ENCODE peak calls at places on chromosomes 4 and X, in five cellular contexts. B, J, A, Z and I are unnamed samples. For H3K27me3, the result is how much of the 10 kb centered on the place peaks cover.

GRCh38 chrX:153922932-153923857 is 2.9 kb downstream of the ARHGAP4 start:
- DNase-seq in A (no peak), B (peak), J (peak), Z (peak), I (peak)

GRCh38 chr4:88284378-88285234 is at the start of gene PPM1K:
- DNase-seq in Z (peak), J (peak), B (peak), A (peak), I (peak)

GRCh38 chrX:151870603-151871002 is 42.1 kb upstream of the MAGEA4 start:
- DNase-seq in A (no peak), B (no peak), J (no peak), Z (no peak), I (peak)

GRCh38 chr4:179195887-179196286 is 1753.7 kb upstream of the AGA start:
- DNase-seq in Z (no peak), A (no peak), J (no peak), B (no peak), I (no peak)

GRCh38 chr4:184280591-184281071 is 63.0 kb upstream of the ENPP6 start:
- DNase-seq in A (no peak), J (no peak), Z (no peak), B (no peak), I (no peak)

GRCh38 chr4:108492816-108493595 is 127.4 kb upstream of the RPL34 start:
- DNase-seq in Z (no peak), A (peak), B (no peak), J (no peak), I (peak)

GRCh38 chr4:171721937-171722336 is 91.3 kb upstream of the GALNTL6 start:
- DNase-seq in B (no peak), A (no peak), J (no peak), Z (no peak), I (no peak)

GRCh38 chrX:137569470-137569891 is 3.6 kb downstream of the ZIC3 start:
- DNase-seq in B (no peak), A (no peak), J (no peak), Z (no peak), I (no peak)

GRCh38 chr4:184785813-184786212 is 40.0 kb downstream of the ACSL1 start:
- DNase-seq in A (no peak), B (no peak), J (no peak), Z (no peak), I (no peak)

GRCh38 chr4:144338148-144338547 is 197.6 kb upstream of the GYPA start:
- DNase-seq in B (no peak), A (no peak), J (no peak), Z (no peak), I (no peak)

GRCh38 chrX:17828156-17828555 is 32.9 kb downstream of the RAI2 start:
- DNase-seq in Z (no peak), A (no peak), J (no peak), B (no peak), I (no peak)

GRCh38 chr4:2842667-2843022 is 999 bp upstream of the ADD1 start:
- DNase-seq in A (no peak), Z (no peak), J (no peak), B (no peak), I (no peak)

GRCh38 chr4:88583643-88584470 is 8.4 kb upstream of the HERC3 start:
- DNase-seq in J (no peak), B (no peak), A (no peak), Z (no peak), I (no peak)

GRCh38 chr4:183738961-183739360 is 79.9 kb downstream of the TRAPPC11 start:
- DNase-seq in B (no peak), A (no peak), Z (no peak), J (no peak), I (no peak)

GRCh38 chrX:101009086-101009485 is 39.6 kb downstream of the ARL13A start:
- DNase-seq in J (no peak), Z (no peak), B (no peak), A (no peak), I (peak)

GRCh38 chr4:139367421-139368090 is 65.3 kb upstream of the NDUFC1 start:
- DNase-seq in A (no peak), B (no peak), Z (no peak), J (no peak), I (peak)

GRCh38 chr4:72031868-72032619 is at the start of gene NPFFR2:
- DNase-seq in B (peak), Z (peak), A (no peak), J (peak), I (peak)

GRCh38 chr4:163680390-163681098 is 186.1 kb downstream of the TMA16 start:
- DNase-seq in J (no peak), B (no peak), Z (no peak), A (no peak), I (no peak)

GRCh38 chr4:41750158-41750623 is 1.7 kb upstream of the PHOX2B start:
- DNase-seq in B (no peak), J (no peak), A (no peak), Z (no peak), I (no peak)
- H3K27me3 ChIP-seq in B (half or more), J (under half), A (under half), Z (under half), I (half or more)

GRCh38 chr4:8871417-8872401 is at the start of gene HMX1:
- DNase-seq in J (peak), B (no peak), A (no peak), Z (no peak), I (no peak)
- H3K27me3 ChIP-seq in J (under half), B (half or more), A (under half), Z (under half), I (half or more)

DNA sequence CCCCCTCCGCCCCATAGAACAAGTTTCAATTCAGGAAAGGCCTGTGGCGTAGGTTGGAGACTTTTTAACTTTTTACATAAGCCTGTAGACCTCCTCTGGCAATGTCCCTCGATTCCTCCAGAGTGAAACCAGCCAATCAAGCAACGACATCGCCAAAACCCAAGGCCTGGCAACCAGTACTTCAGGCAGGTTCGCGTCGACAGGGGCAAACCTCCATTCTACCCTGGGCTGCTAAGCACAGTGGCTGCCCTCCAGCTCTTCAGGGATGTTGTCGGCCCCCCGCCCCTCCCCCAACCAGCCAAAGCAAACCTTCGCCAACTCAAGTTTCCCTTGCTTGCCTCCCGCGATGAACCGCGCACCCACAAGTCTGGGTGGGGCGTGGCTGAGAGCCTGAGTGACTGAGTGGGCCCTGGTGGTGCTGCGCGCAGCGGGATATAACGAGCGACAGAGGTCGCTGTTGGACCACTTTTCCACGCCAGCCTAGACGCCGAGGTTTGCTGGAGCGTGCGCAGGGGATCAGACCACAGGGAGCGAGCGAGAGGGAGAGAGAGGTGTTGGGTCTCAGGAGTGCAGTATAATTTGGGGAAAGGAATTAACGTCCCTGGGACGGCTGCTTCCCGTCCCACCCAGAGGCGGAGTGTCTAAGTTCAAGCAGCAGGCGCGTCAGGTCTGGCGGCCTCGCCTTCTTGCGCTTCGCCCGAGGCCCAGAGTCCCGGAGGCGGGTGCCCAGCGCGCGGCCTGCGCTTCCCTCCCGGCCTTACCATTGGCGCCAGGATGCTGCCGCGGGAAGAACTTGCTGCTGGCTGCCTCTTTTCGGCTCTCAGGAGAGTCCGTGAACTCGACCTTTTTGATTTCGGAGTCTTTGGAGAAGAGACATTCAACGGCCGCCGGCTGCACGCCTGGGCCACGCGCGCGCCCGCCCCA is 9.0 kb upstream of the PITX2 start:
- DNase-seq in B (peak), A (no peak), J (peak), Z (peak), I (peak)
- H3K27me3 ChIP-seq in B (half or more), A (half or more), J (under half), Z (under half), I (half or more)

GRCh38 chr4:56544573-56545131 is 39.1 kb downstream of the ARL9 start:
- DNase-seq in Z (peak), A (peak), J (peak), B (peak), I (peak)
- H3K27me3 ChIP-seq in Z (under half), A (under half), J (under half), B (under half), I (under half)

GRCh38 chr4:182142146-182143085 is 100.8 kb upstream of the TENM3 start:
- DNase-seq in A (no peak), J (no peak), Z (no peak), B (no peak), I (peak)

GRCh38 chr4:182145360-182145905 is 97.8 kb upstream of the TENM3 start:
- DNase-seq in Z (no peak), A (no peak), B (no peak), J (no peak), I (peak)

GRCh38 chr4:182144621-182145359 is 98.4 kb upstream of the TENM3 start:
- DNase-seq in B (no peak), Z (no peak), A (no peak), J (no peak), I (no peak)

GRCh38 chr4:182143086-182143821 is 99.9 kb upstream of the TENM3 start:
- DNase-seq in J (no peak), Z (no peak), A (no peak), B (no peak), I (peak)

GRCh38 chr4:182143822-182144620 is 99.2 kb upstream of the TENM3 start:
- DNase-seq in A (no peak), Z (peak), B (peak), J (no peak), I (peak)
- H3K27me3 ChIP-seq in A (under half), Z (under half), B (half or more), J (under half), I (under half)